ENCODE peak calls at places on chromosomes 3 and 15, in ten cellular contexts. R is CD8-positive, alpha-beta memory T cell; Q is breast epithelium; J is heart left ventricle; I is adipocyte; V is adrenal gland; E is keratinocyte; Z is upper lobe of right lung; K is colonic mucosa; H is psoas muscle. W is an unnamed sample.
A peak's percentile ranks its signal among the peaks of the same experiment; 100 is the strongest.

GRCh38 chr3:192917258-192917507 is 473 bp downstream of the MB21D2 start:
- DNase-seq in V (no peak), E (no peak), Q (no peak), I (no peak), R (no peak), J (no peak), Z (no peak), K (no peak), H (no peak), W (no peak)

GRCh38 chr15:58065445-58066041 is at the start of gene ALDH1A2:
- DNase-seq in K (no peak), Z (peak; percentile 76), Q (no peak), I (peak; percentile 15), V (no peak), H (peak; percentile 10), R (peak; percentile 3), J (peak; percentile 34), E (no peak), W (peak; percentile 70)

GRCh38 chr3:158531334-158531733 is 39.7 kb upstream of the MLF1 start:
- DNase-seq in K (no peak), E (no peak), Z (no peak), H (no peak), I (no peak), R (no peak), Q (no peak), V (no peak), J (no peak), W (no peak)

GRCh38 chr3:67018105-67018788 is 20.1 kb downstream of the KBTBD8 start:
- DNase-seq in K (peak; percentile 62), E (no peak), J (peak; percentile 32), H (no peak), Z (no peak), R (no peak), V (peak; percentile 27), Q (no peak), I (no peak), W (peak; percentile 53)

GRCh38 chr15:99909914-99910313 is 176.7 kb upstream of the LYSMD4 start:
- DNase-seq in Q (no peak), J (no peak), Z (no peak), E (no peak), I (peak; percentile 16), V (no peak), H (no peak), K (no peak), R (no peak), W (no peak)

GRCh38 chr3:154781595-154781994 is 298.5 kb upstream of the MME start:
- DNase-seq in K (no peak), V (no peak), J (no peak), Z (no peak), R (no peak), H (no peak), I (no peak), E (no peak), Q (no peak), W (no peak)

GRCh38 chr3:149969110-149969944 is 1.4 kb downstream of the PFN2 start:
- DNase-seq in R (no peak), E (no peak), J (peak; percentile 28), Q (peak; percentile 27), I (peak; percentile 93), K (peak; percentile 53), H (peak; percentile 47), V (peak; percentile 49), Z (no peak), W (no peak)

GRCh38 chr3:127479449-127479848 is 111.1 kb downstream of the TPRA1 start:
- DNase-seq in H (no peak), Z (peak; percentile 63), E (no peak), K (no peak), Q (no peak), R (no peak), J (no peak), I (no peak), V (peak; percentile 21), W (no peak)

GRCh38 chr15:40103124-40103858 is 5.4 kb downstream of the BMF start:
- DNase-seq in Q (peak; percentile 96), R (no peak), I (peak; percentile 94), H (peak; percentile 84), K (peak; percentile 90), J (peak; percentile 80), Z (peak; percentile 92), E (no peak), V (peak; percentile 82), W (peak; percentile 87)

GRCh38 chr15:40105517-40106202 is 3.0 kb downstream of the BMF start:
- DNase-seq in I (no peak), V (no peak), E (no peak), Z (no peak), J (no peak), H (no peak), Q (no peak), R (no peak), K (no peak), W (no peak)

GRCh38 chr15:40103864-40104271 is 4.8 kb downstream of the BMF start:
- DNase-seq in I (no peak), K (no peak), R (no peak), V (no peak), E (no peak), J (no peak), H (no peak), Q (no peak), Z (no peak), W (no peak)

GRCh38 chr15:40104865-40105516 is 3.7 kb downstream of the BMF start:
- DNase-seq in E (no peak), H (peak; percentile 92), V (peak; percentile 89), J (peak; percentile 91), K (peak; percentile 94), R (peak; percentile 62), Z (peak; percentile 94), I (peak; percentile 96), Q (peak; percentile 85), W (peak; percentile 93)

DNA sequence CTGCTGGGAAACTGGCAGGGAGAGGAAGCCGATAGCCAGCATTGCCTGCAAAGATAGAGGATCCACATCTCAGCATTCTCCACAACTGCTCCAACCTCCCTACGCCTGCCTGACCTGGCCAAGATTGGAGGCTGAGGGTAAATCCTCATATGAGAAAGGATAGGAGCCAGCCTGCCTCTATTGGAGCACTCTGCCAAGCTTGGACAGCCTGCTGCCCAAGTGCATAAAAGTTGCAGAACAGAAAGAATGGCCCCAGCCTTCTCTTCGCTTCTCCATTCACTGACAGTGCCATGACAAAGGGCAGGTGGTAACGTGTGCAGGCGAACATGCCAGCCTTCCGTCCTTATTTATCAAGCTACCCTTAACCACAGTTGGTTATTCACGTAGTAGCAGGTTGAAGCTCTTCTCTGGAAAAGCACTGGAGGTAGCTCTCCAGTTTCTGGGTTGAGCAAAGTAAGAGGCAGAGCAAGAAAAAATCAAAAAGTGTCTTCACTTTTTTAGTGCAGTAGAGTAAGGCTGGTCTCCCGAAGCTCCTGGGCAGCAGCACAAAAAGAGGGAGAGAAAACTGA is 4.3 kb downstream of the BMF start:
- DNase-seq in R (no peak), H (no peak), I (no peak), E (no peak), V (no peak), J (no peak), Z (no peak), Q (no peak), K (no peak), W (no peak)
- H3K4me1 ChIP-seq in R (peaks cover 61% of the 10 kb centered on the region), H (peaks cover 77% of the 10 kb centered on the region), I (peaks cover 63% of the 10 kb centered on the region), E (peaks cover 56% of the 10 kb centered on the region), V (peaks cover 29% of the 10 kb centered on the region), J (peaks cover 47% of the 10 kb centered on the region), Z (peaks cover 81% of the 10 kb centered on the region), Q (peaks cover 51% of the 10 kb centered on the region), K (peaks cover 49% of the 10 kb centered on the region), W (peaks cover 86% of the 10 kb centered on the region)

GRCh38 chr15:28099555-28100140 is 533 bp upstream of the OCA2 start:
- DNase-seq in Q (no peak), R (no peak), H (no peak), K (no peak), J (no peak), Z (no peak), I (no peak), E (no peak), V (no peak), W (no peak)

GRCh38 chr15:28098360-28098765 is 752 bp downstream of the OCA2 start:
- DNase-seq in K (no peak), H (no peak), Z (no peak), J (no peak), R (no peak), V (no peak), I (peak; percentile 7), Q (no peak), E (no peak), W (no peak)

GRCh38 chr15:28100516-28101195 is 1.5 kb upstream of the OCA2 start:
- DNase-seq in K (no peak), H (no peak), J (no peak), E (no peak), Z (no peak), I (no peak), Q (no peak), V (no peak), R (no peak), W (no peak)

GRCh38 chr15:28097656-28098359 is 1.3 kb downstream of the OCA2 start:
- DNase-seq in R (no peak), H (no peak), Z (no peak), J (no peak), V (no peak), K (no peak), Q (no peak), I (no peak), E (no peak), W (no peak)

GRCh38 chr15:28098766-28099554 is at the start of gene OCA2:
- DNase-seq in Q (peak; percentile 39), V (peak; percentile 30), E (no peak), Z (peak; percentile 89), I (peak; percentile 83), H (peak; percentile 55), J (no peak), R (peak; percentile 56), K (peak; percentile 68), W (peak; percentile 79)
- H3K27me3 ChIP-seq in Q (no peaks in the 10 kb centered on the region), V (peaks cover 25% of the 10 kb centered on the region), E (peaks cover 63% of the 10 kb centered on the region), Z (peaks cover 15% of the 10 kb centered on the region), I (peaks cover 27% of the 10 kb centered on the region), H (no peaks in the 10 kb centered on the region), J (peaks cover 59% of the 10 kb centered on the region), R (peaks cover 44% of the 10 kb centered on the region), K (peaks cover 33% of the 10 kb centered on the region), W (peaks cover 46% of the 10 kb centered on the region)

DNA sequence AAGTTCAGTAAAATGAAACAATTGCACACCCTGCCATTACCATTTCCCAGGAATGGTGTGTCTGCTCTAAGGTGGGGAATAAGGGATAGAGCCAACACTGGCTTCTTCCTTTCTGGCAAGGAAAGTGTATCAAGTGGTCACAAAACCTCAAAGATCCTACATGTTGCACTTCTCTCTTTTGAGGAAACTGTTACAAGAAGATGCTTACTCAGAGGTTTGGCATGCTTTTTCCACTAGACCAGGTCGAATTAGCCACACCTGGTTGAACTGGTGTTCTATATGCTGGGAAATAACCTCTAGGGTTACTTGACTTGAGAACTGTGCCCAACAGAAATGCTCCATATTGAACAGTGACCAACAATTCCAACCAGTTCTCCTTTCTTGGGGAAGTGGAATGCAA is 102.9 kb downstream of the LRRN1 start:
- DNase-seq in R (no peak), K (no peak), J (no peak), Z (no peak), Q (no peak), H (no peak), I (no peak), V (no peak), E (no peak), W (no peak)
- H3K4me1 ChIP-seq in R (no peaks in the 10 kb centered on the region), K (no peaks in the 10 kb centered on the region), J (no peaks in the 10 kb centered on the region), Z (no peaks in the 10 kb centered on the region), Q (no peaks in the 10 kb centered on the region), H (no peaks in the 10 kb centered on the region), I (no peaks in the 10 kb centered on the region), V (no peaks in the 10 kb centered on the region), E (no peaks in the 10 kb centered on the region), W (no peaks in the 10 kb centered on the region)

DNA sequence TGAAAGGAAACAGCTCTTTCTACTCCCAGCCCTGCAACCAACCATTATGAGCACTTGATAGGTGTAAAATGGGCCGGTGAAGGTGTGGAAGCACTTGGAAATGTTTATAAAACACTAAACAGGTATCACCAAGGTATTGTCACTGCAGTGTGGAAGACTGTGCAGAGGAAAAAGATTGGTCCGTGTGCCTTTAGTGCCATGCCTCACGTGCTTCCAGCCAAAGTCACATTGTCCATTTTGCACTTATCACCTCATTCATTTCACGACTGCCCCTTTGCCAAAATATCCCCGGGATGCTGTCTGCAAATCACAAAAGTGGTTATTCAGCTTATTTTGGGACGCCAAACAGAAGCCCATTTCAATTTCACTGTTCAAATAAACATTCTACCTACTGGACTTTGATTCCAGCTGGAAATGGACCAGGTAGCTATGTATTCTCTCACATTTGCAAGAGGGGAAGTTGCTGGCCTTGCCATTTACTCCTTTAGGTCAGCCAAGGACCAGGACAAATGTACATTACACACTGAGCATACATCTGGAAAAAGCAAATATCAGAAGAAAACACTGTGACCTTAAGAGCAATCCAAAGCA is 58.4 kb downstream of the ARRDC4 start:
- DNase-seq in R (no peak), H (no peak), Q (no peak), J (no peak), I (no peak), Z (no peak), E (no peak), V (no peak), K (no peak), W (no peak)
- H3K27me3 ChIP-seq in R (no peaks in the 10 kb centered on the region), H (no peaks in the 10 kb centered on the region), Q (no peaks in the 10 kb centered on the region), J (no peaks in the 10 kb centered on the region), I (peaks cover 16% of the 10 kb centered on the region), Z (peaks cover 7% of the 10 kb centered on the region), E (no peaks in the 10 kb centered on the region), V (no peaks in the 10 kb centered on the region), K (no peaks in the 10 kb centered on the region), W (no peaks in the 10 kb centered on the region)